ENCODE peak calls at places on chromosomes 13 and 19, in five cellular contexts. X is A172, B is MCF 10A, W is osteoblast, U is KG1. K is an unnamed sample.

GRCh38 chr13:76455960-76456359 is 430.2 kb downstream of the KCTD12 start:
- DNase-seq in W (no peak), U (no peak), X (no peak), B (no peak), K (peak)

GRCh38 chr13:74730556-74731331 is 596.5 kb upstream of the KLF12 start:
- DNase-seq in X (no peak), W (no peak), U (no peak), B (no peak), K (no peak)

GRCh38 chr13:64758520-64758919 is 2471.6 kb downstream of the PCDH9 start:
- DNase-seq in W (no peak), B (no peak), X (no peak), U (no peak), K (peak)

GRCh38 chr19:1400281-1401137 is 833 bp downstream of the GAMT start:
- DNase-seq in X (peak), B (peak), U (no peak), W (peak), K (no peak)

GRCh38 chr19:47229674-47230121 is 1.3 kb downstream of the BBC3 start:
- DNase-seq in B (peak), X (no peak), W (peak), U (no peak), K (no peak)

GRCh38 chr19:53057904-53058579 is 13.5 kb downstream of the ERVV-2 start:
- DNase-seq in W (peak), B (no peak), X (no peak), U (no peak), K (peak)

GRCh38 chr13:64723735-64724134 is 2506.4 kb downstream of the PCDH9 start:
- DNase-seq in W (no peak), X (peak), B (peak), U (no peak), K (peak)

GRCh38 chr19:56015756-56016155 is 29.2 kb downstream of the NLRP5 start:
- DNase-seq in X (no peak), B (peak), U (peak), W (no peak), K (no peak)

GRCh38 chr19:28560786-28561185 is 652.2 kb downstream of the UQCRFS1 start:
- DNase-seq in X (no peak), B (no peak), U (no peak), W (no peak), K (no peak)

GRCh38 chr19:18340237-18340989 is at the start of gene PGPEP1:
- DNase-seq in W (peak), U (peak), B (no peak), X (no peak), K (peak)

GRCh38 chr13:108267338-108267737 is 2.2 kb upstream of the TNFSF13B start:
- DNase-seq in X (no peak), U (no peak), W (no peak), B (no peak), K (no peak)

GRCh38 chr13:27273658-27274425 is 3.2 kb downstream of the RASL11A start:
- DNase-seq in B (peak), X (peak), U (no peak), W (peak), K (no peak)

GRCh38 chr13:104833221-104833620 is 1702.2 kb downstream of the EFNB2 start:
- DNase-seq in U (no peak), B (no peak), X (no peak), W (no peak), K (no peak)

GRCh38 chr19:33248954-33249613 is 23.4 kb upstream of the SLC7A10 start:
- DNase-seq in W (no peak), U (no peak), X (peak), B (peak), K (no peak)

GRCh38 chr19:13640611-13641010 is 123.7 kb upstream of the MRI1 start:
- DNase-seq in W (no peak), B (no peak), X (no peak), U (no peak), K (no peak)

GRCh38 chr19:33374406-33374703 is 846 bp downstream of the CEBPG start:
- DNase-seq in B (peak), U (no peak), W (peak), X (no peak), K (peak)

GRCh38 chr19:10112895-10113591 is 1.6 kb downstream of the P2RY11 start:
- DNase-seq in X (no peak), B (peak), W (peak), U (peak), K (peak)

GRCh38 chr19:31330237-31330636 is 19.0 kb downstream of the TSHZ3 start:
- DNase-seq in U (no peak), W (no peak), B (no peak), X (no peak), K (no peak)

GRCh38 chr19:4338441-4339350 is at the start of gene STAP2:
- DNase-seq in X (peak), B (peak), W (peak), U (no peak), K (peak)

GRCh38 chr19:2309734-2310362 is 1.9 kb upstream of the LINGO3 start:
- DNase-seq in U (no peak), X (peak), W (peak), B (peak), K (no peak)

GRCh38 chr13:76522083-76522755 is 364.0 kb downstream of the KCTD12 start:
- DNase-seq in W (no peak), U (no peak), X (no peak), B (peak), K (peak)

GRCh38 chr13:97256343-97256783 is 34.2 kb downstream of the MBNL2 start:
- DNase-seq in U (no peak), W (peak), X (peak), B (peak), K (peak)

GRCh38 chr19:48190288-48191284 is 20.1 kb downstream of the ZSWIM9 start:
- DNase-seq in U (no peak), B (peak), X (peak), W (peak), K (peak)

GRCh38 chr19:4077800-4078683 is 11.3 kb upstream of the ZBTB7A start:
- DNase-seq in X (no peak), B (peak), W (peak), U (no peak), K (no peak)

GRCh38 chr19:54203151-54203611 is 2.5 kb downstream of the RPS9 start:
- DNase-seq in U (no peak), X (no peak), B (peak), W (no peak), K (no peak)

GRCh38 chr13:107977175-107977574 is 238.2 kb downstream of the LIG4 start:
- DNase-seq in B (no peak), U (no peak), X (no peak), W (no peak), K (no peak)

GRCh38 chr19:55688422-55689218 is 13.6 kb downstream of the EPN1 start:
- DNase-seq in W (peak), B (no peak), X (no peak), U (no peak), K (no peak)

K was measured in epithelial cell of esophagus.